ENCODE peak calls at places on chromosomes 4 and X, in six cellular contexts. P, L, H, O, D and W are unnamed samples. For H3K9me3 and H3K4me1, the result is how much of the 10 kb centered on the place peaks cover.

GRCh38 chrX:17605676-17606075 is 131.6 kb upstream of the SCML1 start:
- DNase-seq in P (no peak), D (peak), H (no peak), O (no peak), L (no peak), W (no peak)

GRCh38 chr4:185343726-185344581 is 51.8 kb downstream of the LRP2BP start:
- DNase-seq in O (no peak), P (no peak), H (no peak), L (no peak), D (peak), W (peak)

GRCh38 chrX:39171686-39172085 is 370.4 kb downstream of the MID1IP1 start:
- DNase-seq in L (no peak), P (no peak), H (no peak), D (no peak), O (no peak), W (no peak)

GRCh38 chr4:142706381-142706780 is 139.7 kb downstream of the INPP4B start:
- DNase-seq in H (no peak), D (no peak), O (no peak), P (no peak), L (no peak), W (no peak)

GRCh38 chr4:1209821-1210220 is 37.4 kb upstream of the SPON2 start:
- DNase-seq in P (peak), O (peak), D (peak), H (no peak), L (no peak), W (peak)

GRCh38 chrX:29318051-29318450 is 730.8 kb downstream of the IL1RAPL1 start:
- DNase-seq in D (peak), L (no peak), H (no peak), P (no peak), O (no peak), W (no peak)

GRCh38 chr4:119581480-119581879 is 47.1 kb downstream of the PDE5A start:
- DNase-seq in L (no peak), O (no peak), D (no peak), P (no peak), H (no peak), W (no peak)

GRCh38 chr4:1727117-1728031 is 6.1 kb downstream of the TACC3 start:
- DNase-seq in H (peak), D (peak), O (peak), P (peak), L (peak), W (peak)

GRCh38 chrX:34559325-34559724 is 97.8 kb downstream of the TMEM47 start:
- DNase-seq in O (no peak), L (no peak), P (no peak), H (no peak), D (peak), W (no peak)

GRCh38 chr4:55363618-55364420 is 17.8 kb downstream of the SRD5A3 start:
- DNase-seq in H (no peak), P (no peak), O (no peak), D (no peak), L (no peak), W (peak)

GRCh38 chr4:20288846-20289512 is 37.3 kb downstream of the SLIT2 start:
- DNase-seq in H (no peak), D (peak), P (no peak), O (no peak), L (no peak), W (no peak)

DNA sequence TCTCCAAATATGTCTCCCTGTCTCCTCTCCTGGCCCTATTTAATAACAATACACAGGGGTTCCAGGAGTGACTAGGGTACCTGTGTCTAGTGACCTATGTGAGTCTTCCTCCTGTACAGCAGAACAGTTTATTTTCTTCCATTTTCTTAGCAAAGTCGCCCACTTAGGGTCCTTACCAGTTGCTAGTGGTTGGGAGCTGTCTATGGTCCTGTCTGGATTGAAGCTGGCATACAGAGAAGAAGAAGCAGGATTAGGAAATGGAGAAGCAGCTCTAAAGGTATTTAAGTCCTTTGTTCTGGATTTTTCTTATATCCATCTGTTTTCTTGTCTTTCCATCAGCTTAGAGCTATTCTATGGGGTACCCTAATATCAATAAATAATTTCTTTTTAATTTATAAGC is 587.1 kb upstream of the CPEB2 start:
- DNase-seq in O (no peak), H (no peak), L (no peak), D (peak), P (no peak), W (no peak)
- H3K9me3 ChIP-seq in O (under half), H (under half), L (under half), D (under half), P (under half), W (under half)

DNA sequence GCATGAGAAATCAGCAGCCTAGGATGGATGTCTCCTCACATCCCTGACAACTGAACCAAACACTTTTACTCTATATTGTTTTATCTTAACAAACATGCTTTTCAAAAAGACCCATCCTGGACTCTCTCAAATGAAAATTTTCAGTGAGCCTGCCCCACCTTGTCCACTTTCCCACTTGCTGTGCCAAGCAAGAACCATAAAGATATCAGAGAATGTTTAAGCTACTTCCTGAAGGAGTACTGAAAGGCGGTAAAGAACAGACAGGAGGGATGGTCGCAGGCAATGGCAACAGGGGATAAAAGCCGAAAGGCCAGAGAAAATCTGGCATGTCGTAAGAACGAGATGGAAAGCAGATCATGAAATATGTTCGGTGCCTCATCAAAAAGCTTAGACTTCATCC is 10.5 kb downstream of the APBB2 start:
- DNase-seq in P (no peak), D (no peak), L (no peak), H (no peak), O (no peak), W (no peak)
- H3K4me1 ChIP-seq in P (under half), D (under half), L (under half), H (under half), O (half or more), W (under half)

DNA sequence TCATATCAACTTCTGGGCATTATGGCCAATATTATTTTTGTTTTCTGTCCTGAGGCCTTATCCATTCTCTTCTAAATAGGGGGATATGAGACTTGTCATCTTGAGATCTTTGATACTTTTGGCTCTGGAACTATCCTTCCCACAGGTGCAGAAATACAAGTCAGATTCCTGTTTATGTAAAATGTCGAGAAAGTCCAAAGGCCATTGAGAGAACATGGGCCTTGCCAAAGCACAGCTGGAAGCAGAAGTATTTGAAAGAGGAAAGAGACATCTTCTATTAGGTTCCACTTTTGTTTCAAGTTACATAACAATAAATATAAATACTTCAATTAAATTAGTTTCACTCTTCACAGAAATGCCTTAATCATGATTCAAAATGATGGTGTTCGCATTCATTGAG is 20.8 kb upstream of the PRSS48 start:
- DNase-seq in L (no peak), D (no peak), P (no peak), H (no peak), O (no peak), W (no peak)
- H3K9me3 ChIP-seq in L (under half), D (under half), P (under half), H (under half), O (under half), W (under half)

GRCh38 chr4:114038762-114039392 is 59.4 kb upstream of the ARSJ start:
- DNase-seq in H (no peak), L (no peak), D (no peak), P (no peak), O (no peak), W (no peak)
- H3K4me1 ChIP-seq in H (under half), L (under half), D (under half), P (under half), O (under half), W (under half)

GRCh38 chrX:94057385-94057784 is 383.4 kb downstream of the FAM133A start:
- DNase-seq in D (no peak), O (no peak), P (no peak), L (no peak), H (no peak), W (no peak)

GRCh38 chrX:94053575-94053974 is 379.6 kb downstream of the FAM133A start:
- DNase-seq in L (no peak), D (no peak), O (no peak), P (no peak), H (no peak), W (no peak)

GRCh38 chrX:94058728-94059382 is 384.8 kb downstream of the FAM133A start:
- DNase-seq in O (no peak), P (no peak), D (no peak), L (no peak), H (no peak), W (no peak)
- H3K9me3 ChIP-seq in O (under half), P (under half), D (under half), L (under half), H (under half), W (under half)

GRCh38 chr4:53478671-53479456 is 101.4 kb downstream of the FIP1L1 start:
- DNase-seq in P (no peak), L (no peak), D (peak), H (no peak), O (no peak), W (no peak)

GRCh38 chr4:53479731-53480525 is 102.5 kb downstream of the FIP1L1 start:
- DNase-seq in P (no peak), D (peak), H (no peak), O (no peak), L (no peak), W (no peak)

GRCh38 chr4:53476232-53477037 is 99.0 kb downstream of the FIP1L1 start:
- DNase-seq in H (no peak), D (peak), O (no peak), L (no peak), P (no peak), W (no peak)

GRCh38 chr4:53477038-53477565 is 99.7 kb downstream of the FIP1L1 start:
- DNase-seq in L (no peak), O (no peak), H (no peak), D (peak), P (no peak), W (no peak)

GRCh38 chr4:53477666-53478065 is 100.2 kb downstream of the FIP1L1 start:
- DNase-seq in H (no peak), P (no peak), L (no peak), D (peak), O (no peak), W (no peak)
- H3K4me1 ChIP-seq in H (under half), P (under half), L (under half), D (under half), O (under half), W (under half)

DNA sequence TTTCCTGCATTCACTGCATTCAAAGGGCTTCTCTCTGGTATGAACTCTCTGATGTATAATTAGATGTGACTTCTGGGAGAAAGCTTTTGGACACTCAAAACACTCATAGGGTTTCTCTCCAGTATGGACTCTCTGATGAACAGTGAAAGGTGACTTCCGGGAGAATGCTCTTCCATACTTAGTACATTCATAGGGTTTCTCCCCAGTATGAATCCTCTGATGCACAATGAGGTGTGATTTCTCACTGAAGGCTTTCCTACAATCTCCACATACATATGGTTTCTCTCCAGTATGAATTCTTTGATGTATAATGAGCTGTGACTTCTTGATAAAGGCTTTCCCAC is 12.2 kb downstream of the ZNF630 start:
- DNase-seq in P (no peak), L (no peak), D (no peak), H (no peak), O (no peak), W (no peak)
- H3K9me3 ChIP-seq in P (under half), L (under half), D (under half), H (under half), O (under half), W (under half)

DNA sequence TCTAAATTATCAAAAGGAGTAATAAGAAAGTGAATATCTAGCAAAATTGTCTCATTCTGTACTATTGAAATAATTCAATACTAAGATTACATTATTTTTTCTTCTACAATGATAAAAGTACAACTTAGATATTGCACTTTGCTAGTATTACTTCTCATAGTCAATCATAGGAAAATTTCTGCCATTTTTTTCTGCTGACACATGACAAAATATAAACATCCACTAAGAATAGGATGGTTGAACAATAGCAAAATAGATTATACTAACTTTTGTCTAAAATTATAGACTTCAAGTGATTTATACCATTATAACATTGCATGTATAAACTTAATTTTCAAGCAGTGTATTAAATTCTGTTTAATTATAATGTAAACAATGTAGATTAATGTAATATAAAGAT is 540.2 kb downstream of the PDHA2 start:
- DNase-seq in P (no peak), H (no peak), O (no peak), L (no peak), D (no peak), W (no peak)
- H3K4me1 ChIP-seq in P (under half), H (under half), O (under half), L (under half), D (under half), W (under half)

DNA sequence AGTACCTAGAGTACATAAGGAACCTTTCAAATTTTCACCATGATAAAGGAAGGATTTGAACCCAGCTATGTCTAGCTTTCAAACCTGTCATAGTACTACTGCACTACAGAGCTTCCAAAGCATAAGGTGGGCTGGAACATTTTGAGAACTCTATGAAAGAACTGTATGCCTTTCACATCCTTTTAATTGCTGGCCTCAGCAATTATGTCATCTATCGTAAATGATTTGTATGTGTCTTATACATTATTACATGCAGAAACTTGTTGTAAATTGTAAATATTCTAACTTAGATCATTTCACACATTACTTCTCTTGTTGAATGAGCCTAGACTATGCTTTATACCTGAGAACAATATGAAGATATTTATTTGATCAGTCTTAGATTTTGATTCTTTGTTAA is 220.7 kb downstream of the HEPH start:
- DNase-seq in D (no peak), P (no peak), O (no peak), L (no peak), H (no peak), W (no peak)
- H3K9me3 ChIP-seq in D (under half), P (under half), O (under half), L (under half), H (under half), W (under half)

GRCh38 chr4:83231620-83232056 is 53.0 kb downstream of the COQ2 start:
- DNase-seq in L (no peak), H (no peak), P (no peak), O (no peak), D (no peak), W (no peak)

GRCh38 chr4:83237591-83237990 is 47.0 kb downstream of the COQ2 start:
- DNase-seq in P (no peak), O (no peak), L (no peak), D (no peak), H (no peak), W (no peak)

GRCh38 chr4:83230928-83231327 is 53.7 kb downstream of the COQ2 start:
- DNase-seq in H (no peak), L (no peak), O (no peak), D (no peak), P (no peak), W (no peak)

GRCh38 chr4:83234902-83235644 is 49.5 kb downstream of the COQ2 start:
- DNase-seq in L (no peak), O (no peak), D (no peak), H (no peak), P (no peak), W (no peak)

DNA sequence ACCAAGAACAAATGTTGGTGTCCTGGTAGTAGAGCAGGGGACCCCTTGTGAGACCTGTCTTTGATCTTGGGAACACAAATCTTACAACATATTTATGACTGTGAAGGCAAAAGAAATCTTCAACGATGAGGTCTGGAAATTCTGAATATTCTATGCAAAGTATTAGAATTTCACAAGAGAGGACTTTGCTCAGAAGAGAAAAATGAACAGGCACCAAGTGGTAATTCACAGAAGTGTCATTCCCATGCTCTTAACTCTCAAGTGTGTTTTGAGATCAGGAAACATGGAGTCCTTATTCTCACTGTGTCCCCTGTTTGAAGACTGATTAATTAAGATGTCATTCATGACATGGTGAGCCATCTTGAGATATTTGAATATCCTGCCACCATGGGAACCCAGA is 52.5 kb downstream of the COQ2 start:
- DNase-seq in H (no peak), D (no peak), P (no peak), O (no peak), L (no peak), W (no peak)
- H3K4me1 ChIP-seq in H (half or more), D (under half), P (under half), O (under half), L (under half), W (under half)